ENCODE peak calls at places on chromosome 6, in six cellular contexts. Y is iPS DF 6.9, R is psoas muscle, M is mucosa of descending colon, K is HCT116, U is tibial nerve. B is an unnamed sample.
A peak's percentile ranks its signal among the peaks of the same experiment; 100 is the strongest.

GRCh38 chr6:13863699-13864155 is 49.4 kb upstream of the MCUR1 start:
- DNase-seq in Y (no peak), M (no peak), K (no peak), U (no peak), R (no peak), B (no peak)

GRCh38 chr6:48973486-48973885 is 489.6 kb downstream of the MMUT start:
- DNase-seq in Y (no peak), U (no peak), R (no peak), K (no peak), M (no peak), B (no peak)

GRCh38 chr6:90249458-90249857 is 47.2 kb downstream of the BACH2 start:
- DNase-seq in K (no peak), Y (no peak), U (no peak), R (no peak), M (no peak), B (no peak)

GRCh38 chr6:136226027-136226673 is 24.0 kb downstream of the MTFR2 start:
- DNase-seq in R (no peak), M (no peak), Y (no peak), K (peak; percentile 36), U (peak; percentile 38), B (peak; percentile 70)

GRCh38 chr6:13859871-13860555 is 45.7 kb upstream of the MCUR1 start:
- DNase-seq in R (no peak), M (no peak), U (no peak), K (no peak), Y (no peak), B (no peak)

GRCh38 chr6:33686981-33687975 is 24.2 kb downstream of the UQCC2 start:
- DNase-seq in R (no peak), K (no peak), M (no peak), U (no peak), Y (no peak), B (no peak)

GRCh38 chr6:170211404-170212025 is 79.4 kb downstream of the DLL1 start:
- DNase-seq in U (no peak), M (peak; percentile 22), K (no peak), R (no peak), Y (no peak), B (no peak)

GRCh38 chr6:114342086-114342825 is 567 bp downstream of the HS3ST5 start:
- DNase-seq in Y (no peak), U (no peak), R (peak; percentile 11), K (no peak), M (peak; percentile 42), B (peak; percentile 45)

GRCh38 chr6:131210469-131210868 is 75.2 kb downstream of the AKAP7 start:
- DNase-seq in Y (no peak), K (no peak), U (no peak), M (no peak), R (no peak), B (no peak)

GRCh38 chr6:125363360-125364121 is 61.8 kb upstream of the HDDC2 start:
- DNase-seq in K (no peak), Y (peak; percentile 7), M (peak; percentile 51), U (peak; percentile 50), R (peak; percentile 54), B (peak; percentile 43)

GRCh38 chr6:167467793-167468431 is 143.0 kb downstream of the TTLL2 start:
- DNase-seq in M (no peak), R (no peak), Y (no peak), U (no peak), K (no peak), B (no peak)

GRCh38 chr6:152099816-152100618 is 292.5 kb downstream of the ESR1 start:
- DNase-seq in U (no peak), R (peak; percentile 56), M (no peak), K (no peak), Y (no peak), B (peak; percentile 76)

GRCh38 chr6:33655155-33655554 is 34.0 kb downstream of the ITPR3 start:
- DNase-seq in M (no peak), K (no peak), R (no peak), Y (no peak), U (no peak), B (no peak)

GRCh38 chr6:51398064-51398740 is 579.5 kb downstream of the TFAP2B start:
- DNase-seq in R (no peak), K (no peak), Y (no peak), U (no peak), M (no peak), B (peak; percentile 47)

GRCh38 chr6:11621119-11621518 is 83.6 kb downstream of the TMEM170B start:
- DNase-seq in R (no peak), Y (no peak), U (no peak), K (no peak), M (no peak), B (no peak)

GRCh38 chr6:45081634-45082033 is 246.5 kb upstream of the RUNX2 start:
- DNase-seq in Y (no peak), R (no peak), M (no peak), K (no peak), U (no peak), B (no peak)

GRCh38 chr6:1502041-1502440 is 107.7 kb upstream of the FOXC1 start:
- DNase-seq in M (no peak), R (no peak), U (no peak), K (no peak), Y (no peak), B (no peak)

GRCh38 chr6:40753048-40753447 is 165.9 kb upstream of the LRFN2 start:
- DNase-seq in K (no peak), R (no peak), U (no peak), M (no peak), Y (no peak), B (no peak)

GRCh38 chr6:40755046-40755681 is 168.0 kb upstream of the LRFN2 start:
- DNase-seq in M (no peak), Y (no peak), K (no peak), U (no peak), R (no peak), B (no peak)

GRCh38 chr6:40753939-40754448 is 166.8 kb upstream of the LRFN2 start:
- DNase-seq in U (no peak), M (no peak), R (no peak), K (no peak), Y (no peak), B (no peak)

GRCh38 chr6:40754481-40755045 is 167.4 kb upstream of the LRFN2 start:
- DNase-seq in R (no peak), Y (no peak), U (no peak), K (no peak), M (no peak), B (no peak)

DNA sequence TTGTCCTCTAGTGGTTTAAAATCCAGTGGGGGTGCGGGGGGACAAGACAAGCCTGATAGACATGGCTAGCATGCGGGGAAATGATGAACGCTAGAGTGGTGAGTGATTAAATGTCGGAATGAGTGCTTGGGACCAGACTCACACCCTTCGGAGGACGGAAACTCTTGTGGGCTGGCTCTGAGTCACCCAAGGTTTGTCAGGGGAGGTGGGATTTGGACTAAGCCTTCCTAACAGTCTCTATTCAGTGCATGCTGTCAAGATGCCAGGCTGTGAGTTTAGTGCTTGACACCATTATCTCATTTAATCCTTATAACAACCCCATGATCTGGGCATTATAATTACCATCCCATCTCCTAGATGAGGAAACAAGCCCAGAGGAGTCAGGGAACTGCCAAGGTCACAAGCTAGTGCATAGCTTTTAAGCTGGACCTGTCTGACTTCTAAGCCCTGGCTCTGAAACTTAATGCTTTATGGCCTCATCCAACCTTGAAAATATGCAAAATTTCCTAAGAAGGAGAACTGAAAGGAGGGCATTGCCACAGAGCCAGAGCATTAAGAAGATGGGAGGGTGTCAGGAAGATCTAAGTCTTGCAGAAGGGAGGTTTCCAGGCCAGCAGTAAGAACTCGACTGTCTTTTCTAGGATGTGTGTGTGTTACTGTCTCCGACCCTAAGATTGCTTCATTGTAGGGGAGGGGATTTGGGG is 168.7 kb upstream of the LRFN2 start:
- DNase-seq in M (no peak), R (no peak), K (no peak), U (no peak), Y (no peak), B (no peak)
- H3K4me3 ChIP-seq in M (no peak overlapping the region), R (no peak overlapping the region), K (no peak overlapping the region), U (no peak overlapping the region), Y (no peak overlapping the region), B (no peak overlapping the region)

GRCh38 chr6:26199057-26199772 is 112.0 kb downstream of the HFE start:
- DNase-seq in U (no peak), R (peak; percentile 46), Y (no peak), K (peak; percentile 95), M (peak; percentile 86), B (peak; percentile 80)
- H3K4me3 ChIP-seq in U (peak overlapping the region; percentile 36), R (peak overlapping the region; percentile 67), Y (peak overlapping the region; percentile 98), K (peak overlapping the region; percentile 70), M (peak overlapping the region; percentile 66), B (peak overlapping the region; percentile 62)

DNA sequence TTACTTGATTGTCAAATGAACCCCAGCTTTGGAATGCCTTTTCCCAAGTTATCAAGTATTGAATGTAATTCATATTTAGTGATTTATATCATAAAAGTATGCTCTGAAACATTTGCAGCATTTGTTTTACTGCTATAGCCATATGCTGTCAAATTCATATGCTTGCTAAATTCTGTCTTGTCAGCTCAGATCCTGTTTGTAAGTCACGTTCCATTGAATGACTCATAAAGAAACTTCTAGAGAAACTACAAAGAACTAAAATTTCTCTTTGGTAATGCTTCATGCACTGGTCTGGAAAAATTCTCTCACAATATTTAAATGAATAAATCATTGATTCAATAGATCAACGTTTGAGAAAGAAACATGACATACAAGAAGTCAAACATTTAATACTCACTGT is 445.9 kb downstream of the PHF3 start:
- DNase-seq in M (no peak), K (no peak), U (no peak), Y (no peak), R (no peak), B (no peak)
- H3K4me3 ChIP-seq in M (no peak overlapping the region), K (no peak overlapping the region), U (no peak overlapping the region), Y (no peak overlapping the region), R (no peak overlapping the region), B (no peak overlapping the region)

GRCh38 chr6:16319813-16320532 is 81.6 kb downstream of the GMPR start:
- DNase-seq in U (no peak), R (peak; percentile 80), Y (no peak), M (no peak), K (peak; percentile 59), B (no peak)
- H3K4me3 ChIP-seq in U (no peak overlapping the region), R (peak overlapping the region; percentile 59), Y (no peak overlapping the region), M (no peak overlapping the region), K (peak overlapping the region; percentile 8), B (peak overlapping the region; percentile 2)

GRCh38 chr6:137791281-137792159 is 75.5 kb upstream of the TNFAIP3 start:
- DNase-seq in K (no peak), M (no peak), Y (no peak), R (no peak), U (no peak), B (no peak)
- H3K4me3 ChIP-seq in K (no peak overlapping the region), M (no peak overlapping the region), Y (no peak overlapping the region), R (no peak overlapping the region), U (no peak overlapping the region), B (no peak overlapping the region)

GRCh38 chr6:26173836-26174144 is 86.6 kb downstream of the HFE start:
- DNase-seq in M (no peak), R (no peak), U (no peak), K (no peak), Y (no peak), B (no peak)

GRCh38 chr6:26175033-26175427 is 87.8 kb downstream of the HFE start:
- DNase-seq in U (no peak), M (no peak), Y (no peak), K (no peak), R (no peak), B (no peak)

GRCh38 chr6:26179675-26180074 is 92.4 kb downstream of the HFE start:
- DNase-seq in R (no peak), M (no peak), U (no peak), Y (no peak), K (no peak), B (no peak)

GRCh38 chr6:26172496-26172958 is 85.3 kb downstream of the HFE start:
- DNase-seq in R (no peak), Y (no peak), M (no peak), U (no peak), K (no peak), B (no peak)

GRCh38 chr6:26175428-26176181 is 88.4 kb downstream of the HFE start:
- DNase-seq in K (no peak), R (no peak), M (no peak), Y (no peak), U (no peak), B (no peak)
- H3K4me3 ChIP-seq in K (no peak overlapping the region), R (no peak overlapping the region), M (no peak overlapping the region), Y (no peak overlapping the region), U (no peak overlapping the region), B (no peak overlapping the region)

B was measured in lower lobe of right lung.